ENCODE peak calls at places on chromosomes 6 and 20, in seven cellular contexts. One of them, this sample, is unnamed.

GRCh38 chr20:63312690-63313348 is 19.8 kb downstream of the COL20A1 start:
- DNase-seq in KG1: no peak
- DNase-seq in left ventricle myocardium inferior: peak
- DNase-seq in activated CD8-positive, alpha-beta T cell treated with anti-CD3 and anti-CD28 coated beads for 36 hours: no peak
- DNase-seq in brain microvascular endothelial cell: no peak
- DNase-seq in mesenchymal stem cell: no peak
- DNase-seq in kidney glomerular epithelial cell: no peak
- DNase-seq in this sample: no peak

GRCh38 chr6:1952726-1953360 is 292.6 kb downstream of the GMDS start:
- DNase-seq in mesenchymal stem cell: peak
- DNase-seq in kidney glomerular epithelial cell: peak
- DNase-seq in left ventricle myocardium inferior: no peak
- DNase-seq in brain microvascular endothelial cell: peak
- DNase-seq in KG1: no peak
- DNase-seq in activated CD8-positive, alpha-beta T cell treated with anti-CD3 and anti-CD28 coated beads for 36 hours: no peak
- DNase-seq in this sample: no peak

GRCh38 chr20:45779011-45779915 is 12.4 kb downstream of the WFDC3 start:
- DNase-seq in brain microvascular endothelial cell: peak
- DNase-seq in KG1: no peak
- DNase-seq in left ventricle myocardium inferior: peak
- DNase-seq in activated CD8-positive, alpha-beta T cell treated with anti-CD3 and anti-CD28 coated beads for 36 hours: peak
- DNase-seq in kidney glomerular epithelial cell: peak
- DNase-seq in mesenchymal stem cell: peak
- DNase-seq in this sample: no peak

GRCh38 chr20:45467861-45468260 is 1.7 kb upstream of the WFDC2 start:
- DNase-seq in activated CD8-positive, alpha-beta T cell treated with anti-CD3 and anti-CD28 coated beads for 36 hours: no peak
- DNase-seq in left ventricle myocardium inferior: no peak
- DNase-seq in KG1: no peak
- DNase-seq in brain microvascular endothelial cell: no peak
- DNase-seq in mesenchymal stem cell: no peak
- DNase-seq in kidney glomerular epithelial cell: no peak
- DNase-seq in this sample: no peak

GRCh38 chr6:167118006-167118405 is 4.9 kb upstream of the CCR6 start:
- DNase-seq in kidney glomerular epithelial cell: no peak
- DNase-seq in left ventricle myocardium inferior: no peak
- DNase-seq in activated CD8-positive, alpha-beta T cell treated with anti-CD3 and anti-CD28 coated beads for 36 hours: no peak
- DNase-seq in mesenchymal stem cell: no peak
- DNase-seq in KG1: no peak
- DNase-seq in brain microvascular endothelial cell: no peak
- DNase-seq in this sample: no peak

GRCh38 chr6:77026341-77026740 is 436.9 kb downstream of the HTR1B start:
- DNase-seq in left ventricle myocardium inferior: no peak
- DNase-seq in brain microvascular endothelial cell: no peak
- DNase-seq in KG1: no peak
- DNase-seq in mesenchymal stem cell: no peak
- DNase-seq in kidney glomerular epithelial cell: no peak
- DNase-seq in activated CD8-positive, alpha-beta T cell treated with anti-CD3 and anti-CD28 coated beads for 36 hours: no peak
- DNase-seq in this sample: no peak

GRCh38 chr6:109441069-109441816 is 719 bp downstream of the SMPD2 start:
- DNase-seq in brain microvascular endothelial cell: no peak
- DNase-seq in KG1: peak
- DNase-seq in activated CD8-positive, alpha-beta T cell treated with anti-CD3 and anti-CD28 coated beads for 36 hours: peak
- DNase-seq in mesenchymal stem cell: peak
- DNase-seq in kidney glomerular epithelial cell: peak
- DNase-seq in left ventricle myocardium inferior: peak
- DNase-seq in this sample: no peak

GRCh38 chr20:61599061-61599930 is 347.2 kb downstream of the CDH4 start:
- DNase-seq in brain microvascular endothelial cell: no peak
- DNase-seq in left ventricle myocardium inferior: no peak
- DNase-seq in mesenchymal stem cell: no peak
- DNase-seq in KG1: no peak
- DNase-seq in kidney glomerular epithelial cell: no peak
- DNase-seq in activated CD8-positive, alpha-beta T cell treated with anti-CD3 and anti-CD28 coated beads for 36 hours: peak
- DNase-seq in this sample: no peak

GRCh38 chr20:7637184-7637583 is 303.1 kb downstream of the HAO1 start:
- DNase-seq in KG1: no peak
- DNase-seq in left ventricle myocardium inferior: no peak
- DNase-seq in kidney glomerular epithelial cell: no peak
- DNase-seq in mesenchymal stem cell: no peak
- DNase-seq in activated CD8-positive, alpha-beta T cell treated with anti-CD3 and anti-CD28 coated beads for 36 hours: no peak
- DNase-seq in brain microvascular endothelial cell: peak
- DNase-seq in this sample: no peak

GRCh38 chr20:50113420-50114224 is 672 bp upstream of the UBE2V1 start:
- DNase-seq in activated CD8-positive, alpha-beta T cell treated with anti-CD3 and anti-CD28 coated beads for 36 hours: no peak
- DNase-seq in left ventricle myocardium inferior: no peak
- DNase-seq in mesenchymal stem cell: no peak
- DNase-seq in KG1: no peak
- DNase-seq in kidney glomerular epithelial cell: no peak
- DNase-seq in brain microvascular endothelial cell: no peak
- DNase-seq in this sample: peak

GRCh38 chr6:137678451-137678850 is 184.3 kb upstream of the OLIG3 start:
- DNase-seq in brain microvascular endothelial cell: no peak
- DNase-seq in KG1: no peak
- DNase-seq in left ventricle myocardium inferior: no peak
- DNase-seq in kidney glomerular epithelial cell: no peak
- DNase-seq in mesenchymal stem cell: no peak
- DNase-seq in activated CD8-positive, alpha-beta T cell treated with anti-CD3 and anti-CD28 coated beads for 36 hours: peak
- DNase-seq in this sample: no peak

GRCh38 chr20:58579069-58579818 is 64.0 kb upstream of the APCDD1L start:
- DNase-seq in mesenchymal stem cell: no peak
- DNase-seq in KG1: no peak
- DNase-seq in left ventricle myocardium inferior: no peak
- DNase-seq in activated CD8-positive, alpha-beta T cell treated with anti-CD3 and anti-CD28 coated beads for 36 hours: no peak
- DNase-seq in brain microvascular endothelial cell: no peak
- DNase-seq in kidney glomerular epithelial cell: no peak
- DNase-seq in this sample: no peak

GRCh38 chr6:160106701-160107100 is 14.9 kb upstream of the SLC22A1 start:
- DNase-seq in KG1: no peak
- DNase-seq in mesenchymal stem cell: no peak
- DNase-seq in activated CD8-positive, alpha-beta T cell treated with anti-CD3 and anti-CD28 coated beads for 36 hours: no peak
- DNase-seq in left ventricle myocardium inferior: no peak
- DNase-seq in kidney glomerular epithelial cell: no peak
- DNase-seq in brain microvascular endothelial cell: no peak
- DNase-seq in this sample: no peak

GRCh38 chr6:154738561-154738961 is 5.3 kb downstream of the SCAF8 start:
- DNase-seq in KG1: no peak
- DNase-seq in activated CD8-positive, alpha-beta T cell treated with anti-CD3 and anti-CD28 coated beads for 36 hours: no peak
- DNase-seq in left ventricle myocardium inferior: no peak
- DNase-seq in kidney glomerular epithelial cell: no peak
- DNase-seq in brain microvascular endothelial cell: no peak
- DNase-seq in mesenchymal stem cell: no peak
- DNase-seq in this sample: no peak

GRCh38 chr6:161369339-161369738 is 95.5 kb upstream of the AGPAT4 start:
- DNase-seq in brain microvascular endothelial cell: peak
- DNase-seq in left ventricle myocardium inferior: no peak
- DNase-seq in kidney glomerular epithelial cell: peak
- DNase-seq in mesenchymal stem cell: peak
- DNase-seq in activated CD8-positive, alpha-beta T cell treated with anti-CD3 and anti-CD28 coated beads for 36 hours: no peak
- DNase-seq in KG1: no peak
- DNase-seq in this sample: no peak

This sample was measured in SK-N-MC.